ENCODE peak calls at places on chromosomes 5 and 9, in four cellular contexts. H is HepG2, P is K562, Z is GM12878. X is an unnamed sample.

GRCh38 chr5:93395010-93395409 is 186.0 kb downstream of the NR2F1-AS1 start:
- DNase-seq in H (no peak), P (no peak), Z (no peak), X (no peak)

GRCh38 chr9:93010056-93010455 is 48.4 kb upstream of the SUSD3 start:
- DNase-seq in H (no peak), P (no peak), Z (no peak), X (no peak)

GRCh38 chr5:141747152-141747640 is 65.2 kb upstream of the ARAP3 start:
- DNase-seq in H (no peak), P (peak), Z (no peak), X (peak)

GRCh38 chr5:97266576-97266975 is 83.5 kb upstream of the RIOK2 start:
- DNase-seq in H (no peak), P (no peak), Z (no peak), X (no peak)

GRCh38 chr5:125274938-125275759 is 528.7 kb upstream of the ZNF608 start:
- DNase-seq in H (no peak), P (no peak), Z (no peak), X (no peak)

GRCh38 chr9:113621309-113621791 is 157.8 kb downstream of the RGS3 start:
- DNase-seq in H (no peak), P (no peak), Z (no peak), X (peak)

GRCh38 chr5:95027151-95027721 is 257.7 kb downstream of the MCTP1 start:
- DNase-seq in H (no peak), P (no peak), Z (no peak), X (no peak)

GRCh38 chr5:142063878-142064331 is 44.7 kb upstream of the NDFIP1 start:
- DNase-seq in H (peak), P (no peak), Z (no peak), X (peak)

GRCh38 chr9:82893549-82893948 is 169.4 kb downstream of the RASEF start:
- DNase-seq in H (no peak), P (no peak), Z (no peak), X (no peak)

GRCh38 chr9:96022445-96023031 is 147.0 kb downstream of the ERCC6L2 start:
- DNase-seq in H (no peak), P (peak), Z (no peak), X (peak)

GRCh38 chr5:140134277-140134935 is 8.7 kb downstream of the IGIP start:
- DNase-seq in H (no peak), P (no peak), Z (no peak), X (no peak)

GRCh38 chr9:104911029-104911607 is 16.8 kb downstream of the ABCA1 start:
- DNase-seq in H (peak), P (no peak), Z (no peak), X (no peak)

GRCh38 chr9:101999441-101999840 is 261.0 kb upstream of the GRIN3A start:
- DNase-seq in H (no peak), P (no peak), Z (no peak), X (no peak)

GRCh38 chr5:34895641-34896419 is 19.5 kb downstream of the RAD1 start:
- DNase-seq in H (no peak), P (peak), Z (no peak), X (no peak)

GRCh38 chr5:15615859-15616258 is 115.9 kb downstream of the FBXL7 start:
- DNase-seq in H (no peak), P (no peak), Z (no peak), X (no peak)

DNA sequence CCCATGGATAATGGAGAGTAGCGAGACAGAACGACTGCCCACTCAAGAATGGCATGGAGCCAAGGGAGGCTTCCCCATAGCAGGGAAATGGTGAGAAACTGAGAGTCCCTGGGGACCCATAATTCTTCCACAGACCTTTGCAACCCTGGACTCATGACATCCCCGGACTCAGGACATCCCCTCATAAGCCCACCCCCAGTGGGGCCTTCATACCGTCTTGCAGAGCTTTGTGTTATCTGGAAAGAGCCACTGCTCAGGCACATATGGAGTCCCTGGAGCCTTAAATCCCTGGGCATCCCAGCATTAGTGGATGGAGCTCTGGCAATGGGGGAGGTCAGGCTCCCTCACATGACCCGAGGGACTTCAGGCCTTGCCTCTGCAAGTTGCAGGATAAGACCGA is 865.4 kb upstream of the ARRDC3 start:
- DNase-seq in H (no peak), P (no peak), Z (no peak), X (no peak)
- TF ChIP-seq TCF7 in H (no peak), P (no peak), Z (no peak), X (no peak)

DNA sequence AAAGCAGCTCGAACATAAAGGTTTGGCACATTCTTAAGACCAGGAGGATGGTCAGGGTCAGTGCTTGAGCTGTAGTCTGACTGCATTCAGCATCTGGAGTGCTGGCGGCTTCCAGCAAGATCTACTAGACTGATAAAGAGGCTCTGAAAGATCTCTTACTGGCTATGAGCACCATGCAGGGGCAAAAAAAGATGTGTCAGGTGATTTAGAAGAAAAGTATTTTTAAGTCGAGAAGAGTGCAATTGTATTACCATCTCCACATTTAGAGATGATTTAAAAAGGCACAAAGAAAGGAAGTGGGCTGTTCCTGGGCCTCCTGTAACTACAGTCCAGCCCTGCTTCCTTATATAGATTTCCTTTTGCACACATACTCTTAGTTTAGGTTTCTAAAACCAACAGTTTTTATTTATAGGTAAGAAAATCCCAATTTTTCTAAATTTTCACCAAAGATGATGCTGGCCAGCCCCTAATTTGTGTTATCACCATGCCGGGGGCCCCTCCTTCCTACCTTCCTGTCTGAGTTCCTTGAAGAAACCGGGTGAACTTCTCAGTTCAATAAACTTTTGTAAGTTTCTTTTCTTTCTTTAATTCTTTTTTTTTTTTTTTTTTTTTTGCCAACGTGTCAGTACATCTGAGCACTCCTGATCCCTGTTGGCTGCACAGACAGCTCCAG is 65.9 kb upstream of the PLPP1 start:
- DNase-seq in H (no peak), P (no peak), Z (no peak), X (no peak)
- TF ChIP-seq CREB1 in H (no peak), P (no peak), Z (no peak), X (no peak)

GRCh38 chr9:129006328-129007034 is 21.6 kb downstream of the SH3GLB2 start:
- DNase-seq in H (peak), P (peak), Z (no peak), X (peak)
- TF ChIP-seq ETV6 in H (no peak), P (no peak), Z (no peak), X (no peak)

GRCh38 chr5:123937230-123937629 is 425.3 kb downstream of the CSNK1G3 start:
- DNase-seq in H (peak), P (peak), Z (peak), X (peak)
- TF ChIP-seq TCF7 in H (no peak), P (no peak), Z (no peak), X (no peak)

GRCh38 chr9:38032266-38032830 is 36.7 kb downstream of the SHB start:
- DNase-seq in H (no peak), P (no peak), Z (no peak), X (no peak)
- TF ChIP-seq CREB1 in H (no peak), P (no peak), Z (no peak), X (no peak)

DNA sequence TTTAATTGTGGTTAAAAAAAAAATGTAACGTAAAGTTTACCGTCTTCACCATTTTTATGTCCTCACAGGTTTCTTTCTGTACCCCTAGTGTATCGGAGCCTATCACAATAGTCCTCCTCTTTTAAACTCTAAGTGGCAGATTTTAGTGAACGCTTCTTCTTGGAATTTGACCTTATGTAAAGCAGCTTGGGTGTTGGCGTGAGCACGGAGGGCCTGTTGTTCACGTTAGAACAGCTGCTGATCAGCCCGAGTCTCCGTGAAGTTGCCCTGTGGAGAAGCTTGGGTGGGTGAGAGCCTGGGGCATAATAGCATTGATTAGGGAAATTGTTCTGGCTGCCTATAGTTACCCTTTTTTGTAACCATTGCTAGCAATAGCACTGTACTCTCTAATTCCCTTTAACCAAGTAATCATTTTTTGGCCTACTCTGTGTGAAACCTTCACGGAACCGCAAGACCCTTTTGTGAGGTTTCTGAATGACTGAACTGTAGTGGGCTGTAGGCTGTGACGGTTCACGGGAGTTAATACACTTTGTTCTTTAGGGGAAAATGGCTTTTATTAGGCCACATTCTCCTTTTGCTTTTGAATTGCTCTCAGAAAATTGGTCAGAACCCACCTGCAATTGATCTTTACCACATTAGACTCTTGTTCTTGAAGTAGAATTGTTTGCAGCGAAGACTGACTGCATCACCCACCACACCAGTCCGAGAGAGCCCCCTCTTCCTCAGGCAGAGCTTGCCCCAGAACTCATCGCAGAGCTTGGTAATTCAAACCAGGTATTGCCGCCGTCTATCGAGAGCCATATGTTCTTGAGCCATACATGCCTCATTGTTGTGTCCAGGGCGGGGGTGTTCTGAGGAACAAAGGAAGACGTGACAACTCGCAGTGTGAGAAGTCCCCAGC is 166.7 kb upstream of the OTULINL start:
- DNase-seq in H (no peak), P (no peak), Z (peak), X (no peak)
- TF ChIP-seq ETV6 in H (no peak), P (no peak), Z (no peak), X (no peak)

DNA sequence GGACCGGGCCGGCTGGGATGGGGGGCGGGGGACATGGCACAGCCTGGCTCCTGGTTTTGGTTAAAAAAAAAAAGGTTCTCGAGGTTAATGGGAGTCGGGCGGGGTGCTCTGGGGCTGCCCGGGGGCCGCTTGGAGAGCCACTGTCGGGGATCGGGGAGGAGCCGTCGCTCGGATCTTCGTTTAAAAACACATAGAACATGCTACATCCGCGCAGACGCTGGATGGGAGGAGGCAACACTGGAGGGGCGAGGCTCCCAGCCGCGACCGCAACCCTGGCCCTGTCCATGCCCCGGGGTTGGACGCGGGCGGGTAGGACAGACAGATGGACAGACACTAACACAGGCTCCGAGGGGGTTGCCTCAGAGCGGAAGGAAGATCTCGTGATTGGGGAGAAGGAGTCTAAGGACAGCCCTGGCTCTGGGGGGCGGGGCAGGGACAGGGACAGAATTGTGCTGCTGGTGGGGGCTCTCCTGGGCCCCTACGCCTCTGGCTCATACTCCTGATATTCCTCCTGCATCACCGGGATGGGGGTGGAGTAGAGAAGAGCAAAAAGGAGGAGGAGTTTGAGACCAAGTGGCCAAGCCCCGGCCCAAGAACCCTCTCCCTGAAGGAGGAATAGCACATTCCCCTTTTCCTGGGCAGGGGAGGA is 9.9 kb downstream of the SNCB start:
- DNase-seq in H (no peak), P (peak), Z (no peak), X (peak)
- TF ChIP-seq TCF7 in H (no peak), P (no peak), Z (no peak), X (no peak)

GRCh38 chr5:135359374-135360165 is 39.5 kb downstream of the MACROH2A1 start:
- DNase-seq in H (no peak), P (no peak), Z (no peak), X (no peak)

GRCh38 chr5:135353952-135354721 is 44.9 kb downstream of the MACROH2A1 start:
- DNase-seq in H (no peak), P (no peak), Z (no peak), X (no peak)

GRCh38 chr5:135355182-135355581 is 43.8 kb downstream of the MACROH2A1 start:
- DNase-seq in H (no peak), P (no peak), Z (no peak), X (no peak)

GRCh38 chr5:135360278-135361274 is 38.5 kb downstream of the MACROH2A1 start:
- DNase-seq in H (no peak), P (no peak), Z (no peak), X (no peak)

GRCh38 chr5:135356522-135357318 is 42.3 kb downstream of the MACROH2A1 start:
- DNase-seq in H (no peak), P (no peak), Z (no peak), X (no peak)
- TF ChIP-seq CREB1 in H (no peak), P (no peak), Z (no peak), X (no peak)

GRCh38 chr5:90916947-90917800 is 358.6 kb downstream of the ADGRV1 start:
- DNase-seq in H (no peak), P (no peak), Z (no peak), X (no peak)

GRCh38 chr5:90917928-90918327 is 359.3 kb downstream of the ADGRV1 start:
- DNase-seq in H (no peak), P (no peak), Z (no peak), X (no peak)

GRCh38 chr5:90921428-90921973 is 362.9 kb downstream of the ADGRV1 start:
- DNase-seq in H (no peak), P (no peak), Z (no peak), X (no peak)
- TF ChIP-seq ETV6 in H (no peak), P (no peak), Z (no peak), X (no peak)

GRCh38 chr9:114908796-114909448 is 21.5 kb downstream of the TNFSF8 start:
- DNase-seq in H (no peak), P (no peak), Z (no peak), X (no peak)
- TF ChIP-seq TCF7 in H (no peak), P (no peak), Z (no peak), X (no peak)

X was measured in WTC11.